ENCODE peak calls at places on chromosomes 3 and 15, in four cellular contexts. L, D, A and Z are unnamed samples.

GRCh38 chr15:70758790-70759462 is 4.4 kb downstream of the UACA start:
- DNase-seq in A (no peak), L (no peak), D (no peak), Z (no peak)

GRCh38 chr3:100603449-100603848 is 6.0 kb upstream of the ADGRG7 start:
- DNase-seq in L (no peak), D (peak; percentile 46), A (peak; percentile 36), Z (peak; percentile 24)

GRCh38 chr15:70343961-70344360 is 246.2 kb upstream of the TLE3 start:
- DNase-seq in A (no peak), D (no peak), L (no peak), Z (no peak)

GRCh38 chr3:128285925-128286275 is 132.6 kb downstream of the EEFSEC start:
- DNase-seq in A (no peak), L (no peak), D (no peak), Z (no peak)

GRCh38 chr3:3125977-3126376 is 763 bp upstream of the TRNT1 start:
- DNase-seq in A (no peak), D (no peak), L (no peak), Z (no peak)

GRCh38 chr3:126267976-126268615 is 87.7 kb upstream of the ALDH1L1 start:
- DNase-seq in D (no peak), L (no peak), A (no peak), Z (no peak)

GRCh38 chr15:57598346-57598745 is 6.6 kb downstream of the MYZAP start:
- DNase-seq in A (no peak), L (no peak), D (no peak), Z (no peak)

GRCh38 chr15:80967991-80968510 is 21.6 kb downstream of the MESD start:
- DNase-seq in A (no peak), L (no peak), D (no peak), Z (no peak)

GRCh38 chr3:134035836-134036235 is 6.1 kb upstream of the SLCO2A1 start:
- DNase-seq in D (no peak), L (no peak), A (no peak), Z (no peak)

GRCh38 chr3:9870978-9871377 is 9.1 kb downstream of the CIDEC start:
- DNase-seq in D (peak; percentile 60), A (no peak), L (peak; percentile 51), Z (peak; percentile 58)

GRCh38 chr3:128341659-128342395 is 124.9 kb downstream of the DNAJB8 start:
- DNase-seq in A (no peak), D (no peak), L (no peak), Z (no peak)

GRCh38 chr3:186099178-186099577 is 9.7 kb downstream of the ETV5 start:
- DNase-seq in L (peak; percentile 45), D (peak; percentile 77), A (no peak), Z (peak; percentile 96)

GRCh38 chr15:25438601-25439455 is at the start of gene UBE3A:
- DNase-seq in L (peak; percentile 72), A (peak; percentile 91), D (peak; percentile 94), Z (peak; percentile 95)

GRCh38 chr3:128060473-128061381 is 8.5 kb downstream of the SEC61A1 start:
- DNase-seq in L (peak; percentile 95), A (no peak), D (peak; percentile 87), Z (peak; percentile 94)

GRCh38 chr3:40451551-40451950 is 5.6 kb upstream of the RPL14 start:
- DNase-seq in L (no peak), D (no peak), A (no peak), Z (no peak)

GRCh38 chr3:88003115-88003755 is 55.6 kb downstream of the CGGBP1 start:
- DNase-seq in D (peak; percentile 77), A (peak; percentile 32), L (peak; percentile 8), Z (peak; percentile 27)

GRCh38 chr15:31397851-31398661 is 71.4 kb downstream of the KLF13 start:
- DNase-seq in D (no peak), A (no peak), L (no peak), Z (no peak)

GRCh38 chr3:186283096-186283495 is 78.9 kb downstream of the DGKG start:
- DNase-seq in A (no peak), L (no peak), D (no peak), Z (no peak)

GRCh38 chr15:98076021-98076816 is 115.7 kb downstream of the ARRDC4 start:
- DNase-seq in D (no peak), A (no peak), L (no peak), Z (no peak)

GRCh38 chr15:67747949-67748348 is 77.4 kb upstream of the SKOR1 start:
- DNase-seq in D (no peak), A (no peak), L (no peak), Z (no peak)

GRCh38 chr3:176873261-176873660 is 324.0 kb downstream of the TBL1XR1 start:
- DNase-seq in D (no peak), L (no peak), A (no peak), Z (no peak)

GRCh38 chr15:91553455-91553854 is 300.1 kb upstream of the SLCO3A1 start:
- DNase-seq in L (no peak), D (no peak), A (no peak), Z (no peak)

GRCh38 chr15:36798789-36799188 is 219.4 kb downstream of the CDIN1 start:
- DNase-seq in D (no peak), A (no peak), L (no peak), Z (no peak)

GRCh38 chr15:100704281-100705055 is 102.1 kb downstream of the ASB7 start:
- DNase-seq in D (peak; percentile 70), A (no peak), L (no peak), Z (peak; percentile 89)

GRCh38 chr3:50204804-50205718 is at the start of gene SLC38A3:
- DNase-seq in D (no peak), A (no peak), L (no peak), Z (no peak)

GRCh38 chr15:60605879-60606304 is 127.0 kb upstream of the ICE2 start:
- DNase-seq in D (peak; percentile 84), L (peak; percentile 27), A (no peak), Z (peak; percentile 86)

GRCh38 chr3:169661567-169662214 is 1.8 kb downstream of the MECOM start:
- DNase-seq in A (peak; percentile 42), D (peak; percentile 66), L (no peak), Z (peak; percentile 66)

GRCh38 chr3:42572278-42572677 is 9.5 kb downstream of the SEC22C start:
- DNase-seq in A (peak; percentile 45), D (peak; percentile 47), L (no peak), Z (peak; percentile 21)

GRCh38 chr15:66429117-66429516 is 42.4 kb downstream of the MAP2K1 start:
- DNase-seq in L (no peak), A (no peak), D (no peak), Z (no peak)

GRCh38 chr3:9279959-9280358 is 30.5 kb upstream of the SRGAP3 start:
- DNase-seq in A (no peak), L (no peak), D (no peak), Z (no peak)

GRCh38 chr3:99474776-99475175 is 163.6 kb upstream of the COL8A1 start:
- DNase-seq in A (no peak), D (no peak), L (no peak), Z (peak; percentile 49)

GRCh38 chr3:52431459-52432223 is 13.3 kb downstream of the SEMA3G start:
- DNase-seq in L (no peak), A (no peak), D (no peak), Z (no peak)

GRCh38 chr3:152302521-152303021 is 33.8 kb downstream of the MBNL1 start:
- DNase-seq in L (peak; percentile 55), A (no peak), D (peak; percentile 90), Z (peak; percentile 72)
- H3K4me3 ChIP-seq in L (no peak overlapping the region), A (no peak overlapping the region), D (peak overlapping the region; percentile 27), Z (peak overlapping the region; percentile 58)

GRCh38 chr3:69892706-69893105 is 106.8 kb upstream of the SAMMSON start:
- DNase-seq in D (no peak), L (no peak), A (no peak), Z (no peak)

GRCh38 chr3:69888040-69888945 is 111.2 kb upstream of the SAMMSON start:
- DNase-seq in D (no peak), L (no peak), A (no peak), Z (no peak)

GRCh38 chr3:69890691-69891090 is 108.8 kb upstream of the SAMMSON start:
- DNase-seq in A (no peak), L (no peak), D (no peak), Z (peak; percentile 9)

GRCh38 chr3:69890094-69890493 is 109.4 kb upstream of the SAMMSON start:
- DNase-seq in A (no peak), D (no peak), L (no peak), Z (peak; percentile 57)

GRCh38 chr3:69888946-69889315 is 110.6 kb upstream of the SAMMSON start:
- DNase-seq in L (no peak), D (no peak), A (no peak), Z (no peak)
- H3K4me3 ChIP-seq in L (no peak overlapping the region), D (no peak overlapping the region), A (no peak overlapping the region), Z (no peak overlapping the region)

GRCh38 chr15:64847016-64847415 is 5.3 kb downstream of the PLEKHO2 start:
- DNase-seq in A (no peak), D (no peak), L (no peak), Z (no peak)

GRCh38 chr15:64845826-64846225 is 4.1 kb downstream of the PLEKHO2 start:
- DNase-seq in L (no peak), D (no peak), A (no peak), Z (no peak)

GRCh38 chr15:64846246-64846645 is 4.5 kb downstream of the PLEKHO2 start:
- DNase-seq in A (no peak), L (no peak), D (no peak), Z (no peak)

GRCh38 chr15:64847448-64847847 is 5.7 kb downstream of the PLEKHO2 start:
- DNase-seq in A (no peak), D (no peak), L (no peak), Z (no peak)

GRCh38 chr15:64847876-64848716 is 6.4 kb downstream of the PLEKHO2 start:
- DNase-seq in D (no peak), L (no peak), A (no peak), Z (no peak)
- H3K4me3 ChIP-seq in D (no peak overlapping the region), L (no peak overlapping the region), A (no peak overlapping the region), Z (no peak overlapping the region)

GRCh38 chr3:17655743-17656142 is 86.7 kb downstream of the TBC1D5 start:
- DNase-seq in D (no peak), L (no peak), A (peak; percentile 21), Z (no peak)
- H3K4me3 ChIP-seq in D (no peak overlapping the region), L (no peak overlapping the region), A (peak overlapping the region; percentile 20), Z (no peak overlapping the region)

GRCh38 chr15:40278026-40278425 is 4.8 kb downstream of the ANKRD63 start:
- DNase-seq in D (no peak), A (no peak), L (no peak), Z (no peak)

GRCh38 chr15:40282144-40282869 is 557 bp downstream of the ANKRD63 start:
- DNase-seq in D (no peak), L (no peak), A (no peak), Z (peak; percentile 52)

GRCh38 chr15:40279437-40280141 is 3.3 kb downstream of the ANKRD63 start:
- DNase-seq in L (no peak), A (peak; percentile 35), D (peak; percentile 55), Z (no peak)

GRCh38 chr15:40281057-40281850 is 1.6 kb downstream of the ANKRD63 start:
- DNase-seq in L (no peak), A (no peak), D (no peak), Z (no peak)

GRCh38 chr15:40280260-40281056 is 2.4 kb downstream of the ANKRD63 start:
- DNase-seq in L (no peak), A (no peak), D (no peak), Z (no peak)
- H3K4me3 ChIP-seq in L (no peak overlapping the region), A (no peak overlapping the region), D (no peak overlapping the region), Z (no peak overlapping the region)

GRCh38 chr15:40807888-40808194 is 568 bp upstream of the DNAJC17 start:
- DNase-seq in L (no peak), D (no peak), A (no peak), Z (no peak)
- H3K4me3 ChIP-seq in L (peak overlapping the region; percentile 98), D (peak overlapping the region; percentile 74), A (peak overlapping the region; percentile 95), Z (peak overlapping the region; percentile 100)

GRCh38 chr3:125052671-125053303 is 3.0 kb downstream of the HEG1 start:
- DNase-seq in L (no peak), D (peak; percentile 90), A (no peak), Z (peak; percentile 86)
- H3K4me3 ChIP-seq in L (peak overlapping the region; percentile 71), D (peak overlapping the region; percentile 91), A (no peak overlapping the region), Z (peak overlapping the region; percentile 87)